ENCODE peak calls at places on chromosome 16, in six cellular contexts. One of them, this sample, is unnamed.

GRCh38 chr16:50557046-50557445 is 8.8 kb downstream of the NKD1 start:
- DNase-seq in AG09319: no peak
- DNase-seq in AG04449: no peak
- DNase-seq in myocyte: no peak
- DNase-seq in PC-3: no peak
- DNase-seq in RWPE1: no peak
- DNase-seq in this sample: no peak

GRCh38 chr16:85162478-85163277 is 50.4 kb upstream of the CIBAR2 start:
- DNase-seq in AG09319: peak; percentile 49
- DNase-seq in AG04449: no peak
- DNase-seq in myocyte: peak; percentile 89
- DNase-seq in PC-3: no peak
- DNase-seq in RWPE1: no peak
- DNase-seq in this sample: peak; percentile 63

GRCh38 chr16:14497245-14498082 is 132.6 kb downstream of the PARN start:
- DNase-seq in AG09319: no peak
- DNase-seq in AG04449: no peak
- DNase-seq in myocyte: no peak
- DNase-seq in PC-3: no peak
- DNase-seq in RWPE1: no peak
- DNase-seq in this sample: no peak

GRCh38 chr16:82655315-82655714 is 28.5 kb downstream of the CDH13 start:
- DNase-seq in AG09319: no peak
- DNase-seq in AG04449: peak; percentile 77
- DNase-seq in myocyte: peak; percentile 89
- DNase-seq in PC-3: no peak
- DNase-seq in RWPE1: no peak
- DNase-seq in this sample: no peak

GRCh38 chr16:23836078-23836403 is 258 bp downstream of the PRKCB start:
- DNase-seq in AG09319: no peak
- DNase-seq in AG04449: no peak
- DNase-seq in myocyte: no peak
- DNase-seq in PC-3: no peak
- DNase-seq in RWPE1: no peak
- DNase-seq in this sample: no peak

GRCh38 chr16:73323880-73324279 is 276.0 kb upstream of the ZFHX3 start:
- DNase-seq in AG09319: no peak
- DNase-seq in AG04449: no peak
- DNase-seq in myocyte: no peak
- DNase-seq in PC-3: no peak
- DNase-seq in RWPE1: no peak
- DNase-seq in this sample: no peak

GRCh38 chr16:31472559-31473203 is 729 bp downstream of the TGFB1I1 start:
- DNase-seq in AG09319: peak; percentile 83
- DNase-seq in AG04449: peak; percentile 46
- DNase-seq in myocyte: peak; percentile 69
- DNase-seq in PC-3: peak; percentile 69
- DNase-seq in RWPE1: peak; percentile 95
- DNase-seq in this sample: peak; percentile 97

GRCh38 chr16:2335286-2335895 is 5.1 kb downstream of the ABCA3 start:
- DNase-seq in AG09319: no peak
- DNase-seq in AG04449: no peak
- DNase-seq in myocyte: peak; percentile 60
- DNase-seq in PC-3: no peak
- DNase-seq in RWPE1: no peak
- DNase-seq in this sample: no peak

GRCh38 chr16:81796035-81796434 is 16.9 kb downstream of the PLCG2 start:
- DNase-seq in AG09319: no peak
- DNase-seq in AG04449: no peak
- DNase-seq in myocyte: no peak
- DNase-seq in PC-3: no peak
- DNase-seq in RWPE1: no peak
- DNase-seq in this sample: no peak